ENCODE peak calls at places on chromosomes 11 and 22, in four cellular contexts. S is cardiac fibroblast, M is endothelial cell, Q is adrenal gland. V is an unnamed sample.

GRCh38 chr22:41405588-41405987 is 23.8 kb downstream of the TEF start:
- DNase-seq in S (no peak), M (no peak), Q (no peak), V (peak)

GRCh38 chr22:27525711-27526110 is 275.8 kb downstream of the MN1 start:
- DNase-seq in S (no peak), M (no peak), Q (no peak), V (no peak)

GRCh38 chr22:50530857-50531545 is 1.2 kb upstream of the TYMP start:
- DNase-seq in S (peak), M (peak), Q (peak), V (peak)

GRCh38 chr11:73622920-73623593 is 23.3 kb upstream of the PLEKHB1 start:
- DNase-seq in S (no peak), M (no peak), Q (no peak), V (no peak)

GRCh38 chr11:46724088-46724487 is 5.1 kb downstream of the F2 start:
- DNase-seq in S (no peak), M (no peak), Q (no peak), V (no peak)

GRCh38 chr11:75170463-75171201 is 19.7 kb downstream of the SLCO2B1 start:
- DNase-seq in S (no peak), M (no peak), Q (no peak), V (no peak)

GRCh38 chr22:36086170-36086490 is 57.5 kb upstream of the RBFOX2 start:
- DNase-seq in S (no peak), M (no peak), Q (no peak), V (no peak)

GRCh38 chr22:38843201-38843715 is 570 bp downstream of the NPTXR start:
- DNase-seq in S (peak), M (peak), Q (peak), V (peak)

GRCh38 chr11:133925756-133926155 is 31.0 kb downstream of the IGSF9B start:
- DNase-seq in S (no peak), M (no peak), Q (no peak), V (no peak)

GRCh38 chr11:8006349-8006977 is 19.3 kb downstream of the EIF3F start:
- DNase-seq in S (peak), M (peak), Q (peak), V (peak)

GRCh38 chr22:30205281-30206115 is 41.1 kb downstream of the LIF start:
- DNase-seq in S (peak), M (no peak), Q (peak), V (peak)

GRCh38 chr11:17296852-17297559 is 20.5 kb downstream of the NUCB2 start:
- DNase-seq in S (no peak), M (no peak), Q (no peak), V (no peak)

GRCh38 chr11:46300270-46300669 is 22.8 kb downstream of the CREB3L1 start:
- DNase-seq in S (no peak), M (no peak), Q (no peak), V (no peak)

GRCh38 chr11:1448882-1449281 is 37.7 kb downstream of the MOB2 start:
- DNase-seq in S (no peak), M (no peak), Q (no peak), V (no peak)

GRCh38 chr11:134223066-134223465 is 701 bp downstream of the NCAPD3 start:
- DNase-seq in S (no peak), M (no peak), Q (no peak), V (no peak)

GRCh38 chr11:12150831-12151382 is 40.5 kb downstream of the MICAL2 start:
- DNase-seq in S (peak), M (no peak), Q (no peak), V (no peak)

GRCh38 chr11:69707156-69707555 is 3.3 kb upstream of the FGF19 start:
- DNase-seq in S (no peak), M (no peak), Q (no peak), V (no peak)

GRCh38 chr11:12853652-12854296 is 155.3 kb upstream of the RASSF10 start:
- DNase-seq in S (peak), M (no peak), Q (peak), V (peak)

GRCh38 chr11:15617126-15617525 is 502.4 kb downstream of the INSC start:
- DNase-seq in S (no peak), M (no peak), Q (no peak), V (no peak)

GRCh38 chr11:61174275-61174674 is 13.0 kb upstream of the VPS37C start:
- DNase-seq in S (no peak), M (no peak), Q (no peak), V (peak)

GRCh38 chr11:126210871-126211235 is 597 bp downstream of the RPUSD4 start:
- DNase-seq in S (no peak), M (no peak), Q (no peak), V (no peak)

GRCh38 chr22:24315367-24315781 is 44.7 kb downstream of the SPECC1L start:
- DNase-seq in S (no peak), M (no peak), Q (no peak), V (no peak)

GRCh38 chr11:37657645-37658044 is 1059.6 kb upstream of the RAG2 start:
- DNase-seq in S (peak), M (no peak), Q (no peak), V (no peak)

GRCh38 chr11:119729581-119730346 is 764 bp upstream of the NECTIN1 start:
- DNase-seq in S (peak), M (no peak), Q (peak), V (peak)

GRCh38 chr11:19555266-19555665 is 157.4 kb upstream of the NAV2 start:
- DNase-seq in S (no peak), M (no peak), Q (no peak), V (no peak)

GRCh38 chr22:47053865-47054185 is 291.4 kb downstream of the TBC1D22A start:
- DNase-seq in S (peak), M (no peak), Q (no peak), V (no peak)

GRCh38 chr22:28980326-28980725 is 81.3 kb downstream of the C22orf31 start:
- DNase-seq in S (peak), M (no peak), Q (no peak), V (no peak)

GRCh38 chr11:115162919-115163318 is 341.3 kb downstream of the CADM1 start:
- DNase-seq in S (no peak), M (no peak), Q (no peak), V (no peak)

GRCh38 chr11:109862808-109863207 is 230.4 kb upstream of the ZC3H12C start:
- DNase-seq in S (no peak), M (no peak), Q (peak), V (no peak)

GRCh38 chr11:69587454-69588081 is 53.4 kb upstream of the CCND1 start:
- DNase-seq in S (peak), M (no peak), Q (no peak), V (no peak)

GRCh38 chr11:47087801-47088200 is 88.9 kb downstream of the ARFGAP2 start:
- DNase-seq in S (no peak), M (no peak), Q (no peak), V (no peak)

GRCh38 chr22:20242393-20243175 is 25.5 kb downstream of the RTN4R start:
- DNase-seq in S (no peak), M (no peak), Q (no peak), V (no peak)

GRCh38 chr22:32643246-32643645 is 158.3 kb upstream of the TIMP3 start:
- DNase-seq in S (no peak), M (no peak), Q (no peak), V (no peak)

GRCh38 chr11:16860632-16861031 is 122.2 kb downstream of the C11orf58 start:
- DNase-seq in S (no peak), M (no peak), Q (peak), V (no peak)

GRCh38 chr11:73295259-73295995 is 12.6 kb upstream of the ARHGEF17 start:
- DNase-seq in S (peak), M (peak), Q (peak), V (peak)

GRCh38 chr11:43959321-43959995 is 17.0 kb downstream of the C11orf96 start:
- DNase-seq in S (peak), M (no peak), Q (no peak), V (no peak)

GRCh38 chr11:102914238-102915043 is 39.7 kb upstream of the MMP12 start:
- DNase-seq in S (peak), M (peak), Q (peak), V (no peak)

GRCh38 chr11:131038597-131038996 is 122.3 kb upstream of the SNX19 start:
- DNase-seq in S (peak), M (peak), Q (no peak), V (no peak)
- TF ChIP-seq CTCF in S (peak), M (peak), Q (peak), V (no peak)

GRCh38 chr22:17751596-17751995 is 22.7 kb downstream of the BID start:
- DNase-seq in S (no peak), M (no peak), Q (no peak), V (no peak)

GRCh38 chr22:17749605-17750395 is 24.5 kb downstream of the BID start:
- DNase-seq in S (no peak), M (no peak), Q (no peak), V (no peak)

GRCh38 chr22:17746916-17747315 is 27.4 kb downstream of the BID start:
- DNase-seq in S (no peak), M (no peak), Q (no peak), V (no peak)

GRCh38 chr22:17744430-17744829 is 29.8 kb downstream of the BID start:
- DNase-seq in S (no peak), M (no peak), Q (no peak), V (no peak)

GRCh38 chr22:17748555-17749353 is 25.5 kb downstream of the BID start:
- DNase-seq in S (no peak), M (peak), Q (no peak), V (no peak)
- TF ChIP-seq CTCF in S (peak), M (peak), Q (no peak), V (no peak)

DNA sequence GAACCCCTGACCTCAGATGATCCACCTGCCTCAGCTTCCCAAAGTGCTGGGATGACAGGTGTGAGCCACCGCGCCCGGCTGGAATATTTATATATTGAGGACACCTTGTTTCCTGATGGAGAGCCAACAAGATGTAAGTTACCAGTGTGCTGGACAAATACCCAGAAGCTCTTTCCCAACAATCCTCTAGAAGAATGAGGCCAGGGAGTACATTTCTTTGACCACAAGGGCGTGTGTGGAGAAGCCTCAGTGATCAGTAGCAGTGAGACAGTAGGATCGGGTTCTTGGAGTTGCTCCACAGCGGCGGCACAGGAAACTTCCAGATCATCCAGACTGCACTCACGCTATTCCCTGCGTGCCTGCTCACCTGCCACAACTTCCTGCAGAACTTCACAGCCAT is 10.3 kb upstream of the POLA2 start:
- DNase-seq in S (peak), M (no peak), Q (no peak), V (no peak)
- TF ChIP-seq CTCF in S (no peak), M (no peak), Q (no peak), V (no peak)

GRCh38 chr11:9315078-9315688 is 790 bp upstream of the TMEM41B start:
- DNase-seq in S (no peak), M (peak), Q (no peak), V (no peak)

GRCh38 chr11:9313648-9314290 is 624 bp downstream of the TMEM41B start:
- DNase-seq in S (peak), M (peak), Q (no peak), V (no peak)

GRCh38 chr11:9316334-9316733 is 1.9 kb upstream of the TMEM41B start:
- DNase-seq in S (no peak), M (no peak), Q (no peak), V (no peak)

GRCh38 chr11:9310485-9310884 is 3.9 kb downstream of the TMEM41B start:
- DNase-seq in S (no peak), M (no peak), Q (no peak), V (no peak)

GRCh38 chr11:9314291-9315077 is at the start of gene TMEM41B:
- DNase-seq in S (peak), M (peak), Q (peak), V (peak)
- TF ChIP-seq CTCF in S (peak), M (peak), Q (no peak), V (no peak)

GRCh38 chr11:23577296-23577695 is 717.0 kb upstream of the CCDC179 start:
- DNase-seq in S (no peak), M (no peak), Q (no peak), V (no peak)
- TF ChIP-seq CTCF in S (no peak), M (no peak), Q (no peak), V (no peak)